ENCODE peak calls at places on chromosomes 4 and X, in eight cellular contexts. U, M, N, P, X, W, T and H are unnamed samples.

GRCh38 chr4:136644279-136644678 is 888.0 kb downstream of the PCDH18 start:
- DNase-seq in U (no peak), M (no peak), N (no peak), P (no peak), X (no peak), W (no peak), T (no peak), H (no peak)

GRCh38 chr4:70336043-70336442 is 1.3 kb downstream of the CABS1 start:
- DNase-seq in U (no peak), M (no peak), N (no peak), P (no peak), X (no peak), W (no peak), T (no peak), H (no peak)

GRCh38 chrX:150037041-150037440 is 98.8 kb upstream of the EOLA2 start:
- DNase-seq in U (no peak), M (no peak), N (no peak), P (no peak), X (no peak), W (no peak), T (no peak), H (no peak)

GRCh38 chr4:156971623-156972369 is at the start of gene PDGFC:
- DNase-seq in U (no peak), M (peak; percentile 84), N (peak; percentile 80), P (no peak), X (peak; percentile 94), W (peak; percentile 54), T (peak; percentile 53), H (peak; percentile 79)

GRCh38 chr4:158411180-158411721 is 110.4 kb upstream of the RXFP1 start:
- DNase-seq in U (no peak), M (no peak), N (no peak), P (no peak), X (no peak), W (peak; percentile 6), T (no peak), H (no peak)

GRCh38 chrX:111445485-111445884 is 33.5 kb upstream of the DCX start:
- DNase-seq in U (no peak), M (no peak), N (peak; percentile 16), P (no peak), X (no peak), W (peak; percentile 35), T (no peak), H (no peak)

GRCh38 chr4:164977243-164978164 is at the start of gene TRIM61:
- DNase-seq in U (no peak), M (peak; percentile 26), N (peak; percentile 11), P (peak; percentile 52), X (no peak), W (no peak), T (no peak), H (peak; percentile 74)

GRCh38 chr4:77599378-77599777 is 6.2 kb upstream of the CXCL13 start:
- DNase-seq in U (no peak), M (no peak), N (peak; percentile 20), P (no peak), X (no peak), W (peak; percentile 42), T (no peak), H (no peak)

GRCh38 chr4:183205682-183206081 is 106.6 kb downstream of the WWC2 start:
- DNase-seq in U (no peak), M (no peak), N (no peak), P (no peak), X (no peak), W (no peak), T (no peak), H (no peak)

GRCh38 chrX:53584891-53585290 is 101.6 kb downstream of the HUWE1 start:
- DNase-seq in U (no peak), M (no peak), N (no peak), P (no peak), X (no peak), W (peak; percentile 25), T (no peak), H (no peak)

GRCh38 chrX:154090731-154091130 is 6.8 kb downstream of the MECP2 start:
- DNase-seq in U (no peak), M (no peak), N (no peak), P (no peak), X (no peak), W (no peak), T (no peak), H (no peak)

GRCh38 chrX:111200327-111200726 is 70.0 kb downstream of the CAPN6 start:
- DNase-seq in U (no peak), M (no peak), N (no peak), P (no peak), X (no peak), W (no peak), T (no peak), H (no peak)

GRCh38 chrX:363621-364375 is 22.9 kb downstream of the PPP2R3B start:
- DNase-seq in U (no peak), M (no peak), N (no peak), P (no peak), X (peak; percentile 54), W (no peak), T (no peak), H (no peak)

GRCh38 chr4:99648321-99648720 is 9.3 kb downstream of the C4orf54 start:
- DNase-seq in U (no peak), M (no peak), N (no peak), P (no peak), X (no peak), W (no peak), T (no peak), H (no peak)

GRCh38 chr4:152503606-152504290 is 32.1 kb downstream of the FBXW7 start:
- DNase-seq in U (no peak), M (no peak), N (no peak), P (no peak), X (no peak), W (no peak), T (no peak), H (no peak)

GRCh38 chr4:41143721-41144379 is 70.5 kb downstream of the APBB2 start:
- DNase-seq in U (no peak), M (no peak), N (no peak), P (no peak), X (no peak), W (no peak), T (no peak), H (no peak)

GRCh38 chr4:182190306-182190705 is 52.9 kb upstream of the TENM3 start:
- DNase-seq in U (no peak), M (no peak), N (no peak), P (no peak), X (no peak), W (no peak), T (no peak), H (no peak)

GRCh38 chrX:123184858-123185251 is 777 bp downstream of the GRIA3 start:
- DNase-seq in U (no peak), M (peak; percentile 21), N (peak; percentile 51), P (no peak), X (no peak), W (no peak), T (no peak), H (no peak)

GRCh38 chr4:1192091-1192492 is 19.7 kb upstream of the SPON2 start:
- DNase-seq in U (no peak), M (peak; percentile 91), N (peak; percentile 57), P (peak; percentile 40), X (peak; percentile 95), W (peak; percentile 86), T (peak; percentile 83), H (peak; percentile 85)

GRCh38 chrX:34918091-34918736 is 24.4 kb upstream of the FAM47B start:
- DNase-seq in U (no peak), M (no peak), N (no peak), P (no peak), X (no peak), W (peak; percentile 62), T (no peak), H (no peak)

GRCh38 chrX:25012433-25012735 is 3.4 kb downstream of the ARX start:
- DNase-seq in U (no peak), M (no peak), N (peak; percentile 42), P (no peak), X (no peak), W (no peak), T (no peak), H (no peak)

GRCh38 chr4:16315451-16315850 is 89.2 kb upstream of the TAPT1 start:
- DNase-seq in U (no peak), M (no peak), N (no peak), P (no peak), X (no peak), W (no peak), T (no peak), H (no peak)
- H3K27ac ChIP-seq in U (no peak overlapping the region), M (no peak overlapping the region), N (no peak overlapping the region), P (no peak overlapping the region), X (no peak overlapping the region), W (no peak overlapping the region), T (no peak overlapping the region), H (no peak overlapping the region)

DNA sequence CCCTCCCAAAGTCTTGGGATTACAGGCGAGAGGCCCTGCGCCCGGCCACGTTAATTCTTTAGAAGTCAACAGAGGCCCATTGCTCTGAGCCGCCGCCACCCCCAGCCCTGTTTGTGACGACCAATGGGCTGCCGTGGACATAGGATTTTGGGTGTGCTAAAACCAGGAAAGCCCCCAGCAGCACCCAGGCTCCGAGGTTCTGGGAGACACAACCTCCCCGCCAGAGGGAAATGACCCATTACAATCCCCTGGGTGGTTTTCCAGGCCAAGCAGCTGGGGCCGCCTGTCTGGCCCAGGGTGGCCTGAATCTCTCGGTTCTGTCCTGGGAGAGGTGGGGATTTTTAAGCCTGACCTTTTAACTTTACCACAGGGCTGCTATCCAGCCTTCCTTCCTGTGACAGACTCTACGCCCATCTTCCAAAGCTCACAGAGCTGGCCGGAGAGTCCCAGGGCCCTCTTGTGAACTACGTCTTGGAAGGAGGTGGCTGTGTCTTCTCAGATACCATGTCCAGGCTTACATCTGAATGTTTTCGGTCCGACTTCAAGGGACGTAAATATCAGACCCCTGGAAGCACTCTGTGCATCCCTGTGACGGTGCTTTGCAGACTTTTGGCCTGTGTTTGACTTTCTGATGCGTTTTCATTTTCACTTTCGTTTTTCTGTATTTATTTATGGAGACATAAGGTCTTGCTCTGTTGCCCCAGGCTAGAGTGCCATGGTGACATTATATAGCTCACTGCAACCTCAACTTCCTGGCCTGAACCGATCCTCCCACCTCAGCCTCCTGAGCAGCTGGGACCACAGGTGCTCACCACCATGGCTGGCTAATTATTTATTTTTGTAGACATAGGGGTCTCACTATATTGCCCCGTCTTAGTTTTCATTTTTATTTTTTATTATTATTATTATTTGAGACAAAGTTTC is 36.0 kb downstream of the P2RY8 start:
- DNase-seq in U (no peak), M (no peak), N (no peak), P (peak; percentile 37), X (no peak), W (no peak), T (no peak), H (no peak)
- H3K4me1 ChIP-seq in U (no peaks in the 10 kb centered on the region), M (no peaks in the 10 kb centered on the region), N (no peaks in the 10 kb centered on the region), P (peaks cover 24% of the 10 kb centered on the region), X (no peaks in the 10 kb centered on the region), W (no peaks in the 10 kb centered on the region), T (no peaks in the 10 kb centered on the region), H (peaks cover 18% of the 10 kb centered on the region)

GRCh38 chrX:33339219-33339618 is 127.9 kb upstream of the DMD start:
- DNase-seq in U (no peak), M (no peak), N (no peak), P (no peak), X (no peak), W (peak; percentile 43), T (no peak), H (no peak)
- TF ChIP-seq CTCF in U (no peak), M (no peak), N (no peak), P (no peak), X (no peak), W (no peak), T (no peak), H (no peak)

DNA sequence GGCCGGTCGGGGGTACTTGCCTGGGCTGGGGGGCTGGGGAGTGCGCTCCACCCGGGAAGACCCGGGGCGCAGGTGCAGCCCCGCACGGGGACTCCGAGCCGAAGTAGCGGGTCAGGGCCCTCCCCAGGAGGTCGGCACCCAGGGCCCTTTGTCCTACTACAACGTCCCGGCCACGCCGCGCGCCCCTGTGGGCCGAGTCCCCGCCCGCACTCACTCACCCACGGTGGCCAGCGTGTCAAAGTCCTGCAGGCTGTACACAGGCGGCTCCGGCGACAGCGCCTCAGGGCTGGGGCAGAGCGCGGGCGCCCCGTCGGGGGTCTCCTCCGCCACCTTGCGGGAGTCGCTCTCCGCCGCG is 602 bp downstream of the PRKX start:
- DNase-seq in U (no peak), M (no peak), N (no peak), P (no peak), X (peak; percentile 85), W (no peak), T (no peak), H (peak; percentile 14)
- H3K27ac ChIP-seq in U (no peak overlapping the region), M (no peak overlapping the region), N (no peak overlapping the region), P (peak overlapping the region; percentile 76), X (no peak overlapping the region), W (peak overlapping the region; percentile 51), T (peak overlapping the region; percentile 85), H (peak overlapping the region; percentile 84)